ENCODE peak calls at places on chromosomes 4 and X, in four cellular contexts. G is foreskin fibroblast, X is mesenchymal stem cell, O is AG04449. R is an unnamed sample.

GRCh38 chrX:54494970-54495813 is 842 bp downstream of the FGD1 start:
- DNase-seq in G (no peak), X (peak), O (no peak), R (no peak)

GRCh38 chrX:773292-774025 is 142.9 kb downstream of the SHOX start:
- DNase-seq in G (no peak), X (no peak), O (no peak), R (no peak)

GRCh38 chr4:113069212-113069892 is 19.9 kb downstream of the ANK2 start:
- DNase-seq in G (peak), X (peak), O (no peak), R (no peak)

GRCh38 chr4:168765726-168766125 is 244.3 kb downstream of the CBR4 start:
- DNase-seq in O (no peak), X (no peak), G (no peak), R (no peak)

GRCh38 chr4:113368056-113368455 is 318.6 kb downstream of the ANK2 start:
- DNase-seq in O (peak), G (peak), X (peak), R (peak)

GRCh38 chrX:114152130-114152529 is 431.8 kb upstream of the HTR2C start:
- DNase-seq in X (peak), G (peak), O (peak), R (no peak)

GRCh38 chr4:76198411-76199237 is 15.0 kb downstream of the SCARB2 start:
- DNase-seq in G (peak), O (no peak), X (peak), R (no peak)

GRCh38 chrX:40644175-40644574 is 3.2 kb downstream of the CXorf38 start:
- DNase-seq in O (no peak), X (peak), G (peak), R (no peak)

GRCh38 chr4:82848706-82849105 is 42.2 kb downstream of the SEC31A start:
- DNase-seq in G (no peak), O (no peak), X (no peak), R (no peak)

GRCh38 chr4:10762541-10762940 is 78.0 kb upstream of the CLNK start:
- DNase-seq in O (peak), X (peak), G (peak), R (no peak)

GRCh38 chr4:158122501-158122900 is 50.3 kb downstream of the GASK1B start:
- DNase-seq in G (peak), X (peak), O (no peak), R (no peak)

GRCh38 chr4:119281374-119281773 is 40.6 kb downstream of the FABP2 start:
- DNase-seq in O (no peak), G (no peak), X (no peak), R (no peak)

GRCh38 chr4:127780598-127780997 is 1.5 kb upstream of the HSPA4L start:
- DNase-seq in X (no peak), G (no peak), O (no peak), R (no peak)

GRCh38 chr4:140621161-140621560 is 52.4 kb upstream of the UCP1 start:
- DNase-seq in X (no peak), O (no peak), G (no peak), R (no peak)

GRCh38 chrX:16870861-16871584 is 861 bp upstream of the RBBP7 start:
- DNase-seq in X (peak), O (no peak), G (no peak), R (no peak)

GRCh38 chr4:125741825-125742452 is 427.2 kb downstream of the FAT4 start:
- DNase-seq in G (no peak), X (peak), O (no peak), R (no peak)

GRCh38 chrX:16023790-16024734 is 99.3 kb upstream of the GRPR start:
- DNase-seq in X (peak), O (no peak), G (no peak), R (peak)

GRCh38 chrX:54358424-54359211 is 772 bp upstream of the WNK3 start:
- DNase-seq in X (peak), O (no peak), G (peak), R (no peak)

GRCh38 chr4:42767669-42768068 is 110.8 kb upstream of the ATP8A1 start:
- DNase-seq in G (no peak), O (no peak), X (no peak), R (no peak)

GRCh38 chr4:1449475-1449832 is 43.2 kb upstream of the NKX1-1 start:
- DNase-seq in O (no peak), X (no peak), G (no peak), R (no peak)

GRCh38 chrX:109190542-109190941 is 291.3 kb downstream of the GUCY2F start:
- DNase-seq in X (no peak), O (no peak), G (no peak), R (no peak)

GRCh38 chrX:65752294-65752693 is 84.8 kb downstream of the MSN start:
- DNase-seq in X (no peak), O (no peak), G (no peak), R (no peak)

GRCh38 chr4:1628892-1629703 is 55.0 kb downstream of the FAM53A start:
- DNase-seq in G (peak), X (peak), O (no peak), R (no peak)

GRCh38 chr4:108081251-108081650 is 87.5 kb downstream of the LEF1 start:
- DNase-seq in G (no peak), O (no peak), X (no peak), R (no peak)

GRCh38 chr4:156999175-156999517 is 27.5 kb upstream of the PDGFC start:
- DNase-seq in G (peak), X (peak), O (peak), R (peak)

GRCh38 chrX:103520391-103520790 is 1.1 kb upstream of the RAB40A start:
- DNase-seq in O (peak), X (peak), G (no peak), R (no peak)

GRCh38 chrX:1946974-1947373 is 332.1 kb downstream of the ASMT start:
- DNase-seq in X (no peak), O (no peak), G (no peak), R (no peak)

GRCh38 chr4:155107059-155107458 is 101.4 kb upstream of the NPY2R start:
- DNase-seq in X (no peak), G (no peak), O (no peak), R (no peak)

GRCh38 chr4:76301068-76301774 is 5.3 kb upstream of the STBD1 start:
- DNase-seq in X (peak), G (peak), O (peak), R (peak)

GRCh38 chrX:139892512-139892911 is 40.3 kb downstream of the ATP11C start:
- DNase-seq in O (no peak), G (no peak), X (no peak), R (no peak)

GRCh38 chr4:122921971-122922876 is at the start of gene NUDT6:
- DNase-seq in O (no peak), X (peak), G (peak), R (no peak)

GRCh38 chr4:185591679-185592141 is 56.4 kb upstream of the PDLIM3 start:
- DNase-seq in G (no peak), X (peak), O (no peak), R (peak)

GRCh38 chr4:152033621-152034020 is 272.8 kb upstream of the GATB start:
- DNase-seq in O (no peak), G (no peak), X (no peak), R (no peak)

GRCh38 chrX:100381613-100382012 is 28.5 kb downstream of the PCDH19 start:
- DNase-seq in X (no peak), G (no peak), O (no peak), R (no peak)

GRCh38 chr4:176788248-176788647 is 4.5 kb downstream of the VEGFC start:
- DNase-seq in G (no peak), O (no peak), X (no peak), R (no peak)

GRCh38 chrX:135536883-135537282 is 16.4 kb downstream of the INTS6L start:
- DNase-seq in O (no peak), G (no peak), X (no peak), R (no peak)

GRCh38 chrX:8731579-8732395 is at the start of gene ANOS1:
- DNase-seq in O (no peak), X (peak), G (no peak), R (no peak)

GRCh38 chr4:114217150-114217817 is 237.8 kb upstream of the ARSJ start:
- DNase-seq in O (no peak), X (no peak), G (no peak), R (no peak)